ENCODE peak calls at places on chromosomes 5 and 9, in eight cellular contexts. Y is stimulated activated CD4-positive, alpha-beta T cell treated with anti-CD3 and anti-CD28 coated beads, TNF-alpha, amount 100 ng/mL, for 4 hours; J is activated naive CD8-positive, alpha-beta T cell treated with anti-CD3 and anti-CD28 coated beads, Interleukin-2, amount 50 U/mL, for 24 hours; T is NCI-H748 treated with DMSO at 0.1 percent for 48 hours; O is stimulated activated CD8-positive, alpha-beta memory T cell treated with anti-CD3 and anti-CD28 coated beads, Interleukin-4, amount 100 ng/mL, for 1 hour; I is Ammon's horn; Z is GM10248; S is neuronal stem cell. X is an unnamed sample.

GRCh38 chr9:16612627-16613026 is 257.8 kb downstream of the BNC2 start:
- DNase-seq in S (no peak), I (no peak), Y (no peak), Z (no peak), T (no peak), J (no peak), O (no peak), X (no peak)

GRCh38 chr9:133788045-133788818 is 50.1 kb upstream of the SARDH start:
- DNase-seq in O (no peak), Z (no peak), S (no peak), Y (no peak), I (no peak), T (no peak), J (no peak), X (no peak)

GRCh38 chr9:98708103-98708932 is 417 bp downstream of the GABBR2 start:
- DNase-seq in J (no peak), I (no peak), T (no peak), S (no peak), O (no peak), Z (no peak), Y (no peak), X (no peak)

GRCh38 chr9:86708918-86709835 is 238.1 kb downstream of the GAS1 start:
- DNase-seq in T (no peak), Z (no peak), O (no peak), S (no peak), Y (no peak), J (no peak), I (no peak), X (peak; percentile 95)

GRCh38 chr5:132427285-132428146 is 58.0 kb downstream of the SLC22A5 start:
- DNase-seq in O (peak; percentile 27), J (peak; percentile 55), S (no peak), Z (peak; percentile 58), I (peak; percentile 58), Y (no peak), T (no peak), X (peak; percentile 68)

GRCh38 chr5:154421868-154422267 is 23.9 kb upstream of the SAP30L start:
- DNase-seq in T (no peak), I (no peak), Y (no peak), O (no peak), Z (no peak), S (no peak), J (peak; percentile 29), X (peak; percentile 12)

GRCh38 chr5:34053571-34054271 is 10.7 kb upstream of the C1QTNF3 start:
- DNase-seq in J (no peak), Z (no peak), O (no peak), T (no peak), S (no peak), Y (no peak), I (no peak), X (peak; percentile 50)

GRCh38 chr5:74624501-74624900 is 16.0 kb downstream of the ENC1 start:
- DNase-seq in I (no peak), J (no peak), O (no peak), T (no peak), Z (no peak), S (no peak), Y (no peak), X (no peak)